ENCODE peak calls at places on chromosome 16, in six cellular contexts. U is A549, G is K562, Q is endothelial cell of umbilical vein, F is HepG2, P is GM12878. B is an unnamed sample.

GRCh38 chr16:74901606-74902005 is 83.3 kb downstream of the WDR59 start:
- DNase-seq in U (no peak), G (no peak), Q (no peak), F (no peak), P (no peak), B (no peak)

GRCh38 chr16:73232555-73233422 is 184.9 kb upstream of the ZFHX3 start:
- DNase-seq in U (peak), G (peak), Q (no peak), F (peak), P (no peak), B (no peak)

GRCh38 chr16:88810166-88810867 is 1.4 kb downstream of the APRT start:
- DNase-seq in U (no peak), G (peak), Q (no peak), F (no peak), P (no peak), B (peak)

GRCh38 chr16:30085247-30085646 is 6.5 kb downstream of the TBX6 start:
- DNase-seq in U (no peak), G (no peak), Q (no peak), F (no peak), P (no peak), B (no peak)

GRCh38 chr16:20621406-20621805 is 45.2 kb upstream of the ACSM2B start:
- DNase-seq in U (no peak), G (no peak), Q (no peak), F (no peak), P (no peak), B (no peak)

GRCh38 chr16:24853169-24853824 is 7.5 kb downstream of the SLC5A11 start:
- DNase-seq in U (no peak), G (no peak), Q (no peak), F (no peak), P (no peak), B (no peak)

GRCh38 chr16:54287018-54287757 is 601 bp upstream of the IRX3 start:
- DNase-seq in U (no peak), G (no peak), Q (no peak), F (no peak), P (no peak), B (no peak)

GRCh38 chr16:62445909-62446308 is 409.7 kb upstream of the CDH8 start:
- DNase-seq in U (no peak), G (no peak), Q (no peak), F (no peak), P (no peak), B (no peak)

GRCh38 chr16:66309-67182 is 5.9 kb downstream of the RHBDF1 start:
- DNase-seq in U (no peak), G (no peak), Q (no peak), F (no peak), P (no peak), B (no peak)

GRCh38 chr16:72818286-72818845 is 229.6 kb downstream of the ZFHX3 start:
- DNase-seq in U (no peak), G (peak), Q (no peak), F (no peak), P (no peak), B (peak)

GRCh38 chr16:71348262-71349085 is 10.0 kb upstream of the CALB2 start:
- DNase-seq in U (no peak), G (no peak), Q (no peak), F (no peak), P (no peak), B (no peak)

GRCh38 chr16:54512461-54512860 is 225.9 kb upstream of the IRX3 start:
- DNase-seq in U (no peak), G (no peak), Q (no peak), F (no peak), P (no peak), B (no peak)

GRCh38 chr16:6297666-6298435 is 1034.8 kb upstream of the RBFOX1 start:
- DNase-seq in U (no peak), G (no peak), Q (no peak), F (no peak), P (no peak), B (no peak)

GRCh38 chr16:10949424-10949970 is 5.1 kb downstream of the CLEC16A start:
- DNase-seq in U (peak), G (no peak), Q (no peak), F (no peak), P (peak), B (peak)

GRCh38 chr16:24984903-24985675 is 30.1 kb downstream of the ARHGAP17 start:
- DNase-seq in U (no peak), G (no peak), Q (no peak), F (no peak), P (no peak), B (peak)

GRCh38 chr16:53865492-53865863 is 161.5 kb downstream of the FTO start:
- DNase-seq in U (peak), G (peak), Q (peak), F (no peak), P (peak), B (peak)

GRCh38 chr16:87406495-87407088 is 14.5 kb downstream of the MAP1LC3B start:
- DNase-seq in U (no peak), G (no peak), Q (no peak), F (no peak), P (no peak), B (no peak)

GRCh38 chr16:263182-263774 is 12.5 kb downstream of the RGS11 start:
- DNase-seq in U (no peak), G (no peak), Q (no peak), F (no peak), P (no peak), B (no peak)

GRCh38 chr16:24511801-24512200 is 27.6 kb upstream of the RBBP6 start:
- DNase-seq in U (no peak), G (no peak), Q (no peak), F (no peak), P (no peak), B (no peak)

GRCh38 chr16:24943471-24943870 is 71.7 kb downstream of the ARHGAP17 start:
- DNase-seq in U (no peak), G (no peak), Q (no peak), F (no peak), P (no peak), B (no peak)

GRCh38 chr16:78727536-78727935 is 628.1 kb downstream of the WWOX start:
- DNase-seq in U (no peak), G (no peak), Q (no peak), F (peak), P (no peak), B (no peak)

GRCh38 chr16:8645831-8646230 is 24.3 kb downstream of the METTL22 start:
- DNase-seq in U (no peak), G (no peak), Q (no peak), F (no peak), P (no peak), B (peak)

GRCh38 chr16:3793161-3793576 is 75.8 kb upstream of the TRAP1 start:
- DNase-seq in U (peak), G (peak), Q (peak), F (no peak), P (no peak), B (no peak)

GRCh38 chr16:47033176-47033575 is 59.7 kb upstream of the DNAJA2 start:
- DNase-seq in U (no peak), G (no peak), Q (no peak), F (no peak), P (no peak), B (no peak)

DNA sequence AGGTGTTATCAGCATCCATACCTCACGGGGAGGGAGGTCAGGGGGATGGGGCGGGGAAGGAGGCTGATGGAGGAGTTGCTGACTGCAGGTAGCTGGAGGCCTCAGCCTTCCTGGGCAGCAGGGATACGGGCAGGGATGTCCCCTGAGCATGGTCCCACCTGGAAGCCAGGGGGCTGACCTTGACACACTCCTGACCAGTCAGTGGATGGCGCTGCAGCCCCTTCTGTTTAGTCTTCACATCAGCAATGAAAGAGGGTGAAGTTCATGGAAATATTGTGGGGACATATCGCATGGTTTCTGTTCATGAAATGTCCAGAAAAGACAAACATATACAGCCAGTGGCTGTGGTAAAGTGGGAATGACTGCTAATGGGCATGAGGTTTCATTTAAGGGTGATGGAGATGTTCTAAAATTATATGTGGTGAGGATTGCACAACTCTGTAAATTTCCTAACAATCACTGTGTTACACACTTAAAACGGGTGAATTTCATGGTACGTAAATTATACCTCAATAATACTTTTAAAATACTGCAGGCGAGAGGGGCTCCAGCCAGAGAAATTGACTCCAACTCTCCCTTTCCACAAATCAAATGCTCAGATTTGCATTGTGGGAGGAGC is 489.6 kb downstream of the CDH13 start:
- DNase-seq in U (no peak), G (no peak), Q (no peak), F (no peak), P (no peak), B (peak)
- TF ChIP-seq CTCF in U (no peak), G (no peak), Q (no peak), F (no peak), P (no peak), B (no peak)

GRCh38 chr16:1470543-1471251 is 4.1 kb downstream of the CLCN7 start:
- DNase-seq in U (no peak), G (peak), Q (peak), F (no peak), P (no peak), B (peak)
- TF ChIP-seq MAX in U (no peak), G (no peak), Q (no peak), F (no peak), P (no peak), B (no peak)

DNA sequence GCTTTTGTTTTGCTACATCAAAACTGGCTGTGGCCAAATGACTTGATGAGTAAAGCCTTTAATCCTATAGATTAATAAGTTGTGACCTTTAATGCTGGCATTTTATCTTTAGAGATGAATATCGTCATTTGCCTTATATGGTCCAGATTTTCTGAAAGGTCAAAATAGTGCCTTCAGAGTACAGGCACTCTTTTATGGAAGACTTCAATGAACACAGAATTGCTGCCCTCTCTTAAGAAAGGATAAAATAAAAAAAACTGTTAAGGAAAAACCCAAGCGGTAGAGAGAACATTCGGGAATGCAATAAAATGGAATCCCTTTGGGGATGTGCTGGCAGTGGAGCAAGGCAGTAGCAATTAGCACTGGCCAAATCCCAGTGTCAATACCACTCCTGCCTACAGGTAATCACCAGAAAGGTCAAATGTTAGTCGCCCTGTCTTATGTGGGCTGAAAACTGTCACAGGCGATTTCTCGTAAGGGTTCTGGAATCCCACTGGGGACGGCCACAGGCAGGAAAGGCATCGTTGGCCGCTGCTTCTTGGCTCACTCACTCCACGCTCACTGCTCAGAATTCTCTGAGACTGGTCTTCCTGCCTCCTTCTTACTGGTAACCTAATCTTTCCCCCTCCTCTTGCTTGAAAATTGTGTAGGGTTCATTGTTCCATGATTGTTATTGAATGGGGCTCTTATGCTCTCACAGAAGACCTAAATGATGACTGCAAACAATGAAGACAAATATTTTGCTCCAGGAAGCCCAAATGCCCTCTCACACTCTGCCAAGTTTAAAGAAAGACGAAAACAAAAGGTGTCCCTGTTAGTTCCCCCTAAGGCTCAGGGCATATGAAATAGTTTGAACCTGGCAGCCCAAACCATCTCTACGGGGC is 45.4 kb upstream of the HSBP1 start:
- DNase-seq in U (no peak), G (no peak), Q (no peak), F (no peak), P (no peak), B (no peak)
- TF ChIP-seq MYC in U (no peak), G (no peak), Q (no peak), F (no peak), P (no peak), B (no peak)

DNA sequence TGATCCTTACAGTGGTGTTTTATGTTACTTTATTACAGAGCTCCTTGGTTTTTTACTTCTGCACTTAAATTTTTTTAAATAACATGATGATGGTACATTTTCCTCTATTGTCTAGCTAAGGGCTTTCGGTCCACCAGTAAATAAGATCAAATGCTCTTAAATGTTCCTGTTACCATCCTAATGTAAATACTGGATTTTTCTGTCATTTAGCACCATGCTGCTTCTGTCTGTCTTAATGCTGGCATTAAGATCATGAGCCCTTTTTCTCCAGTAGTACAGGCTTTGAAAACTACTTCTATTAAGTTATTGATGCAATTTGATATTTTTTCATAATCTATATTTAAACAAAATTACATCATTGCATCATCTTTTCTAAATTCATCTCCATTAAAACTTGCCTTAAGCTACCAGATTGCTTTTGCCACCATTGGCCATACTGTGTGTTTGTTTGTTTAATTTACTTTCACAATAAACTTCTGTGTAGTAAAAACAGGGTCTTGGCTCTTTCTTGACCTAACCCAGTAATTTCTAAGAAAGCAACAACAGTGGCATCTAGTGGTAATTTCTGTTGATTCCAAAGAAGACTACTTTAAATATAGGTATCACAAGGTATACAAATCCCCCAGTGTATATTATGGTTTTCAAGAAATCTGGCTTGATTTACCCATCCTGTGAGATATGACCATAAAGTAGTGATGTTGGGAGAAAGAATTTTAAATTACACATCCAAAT is 9.0 kb upstream of the PHAF1 start:
- DNase-seq in U (peak), G (no peak), Q (peak), F (no peak), P (no peak), B (peak)
- TF ChIP-seq CTCF in U (peak), G (peak), Q (no peak), F (peak), P (no peak), B (no peak)

GRCh38 chr16:80280557-80280956 is 260.2 kb upstream of the DYNLRB2 start:
- DNase-seq in U (no peak), G (no peak), Q (no peak), F (no peak), P (no peak), B (no peak)

GRCh38 chr16:80288616-80289015 is 252.2 kb upstream of the DYNLRB2 start:
- DNase-seq in U (no peak), G (no peak), Q (no peak), F (no peak), P (no peak), B (no peak)

GRCh38 chr16:80287674-80288073 is 253.1 kb upstream of the DYNLRB2 start:
- DNase-seq in U (no peak), G (no peak), Q (no peak), F (no peak), P (no peak), B (no peak)

GRCh38 chr16:80283450-80284392 is 257.1 kb upstream of the DYNLRB2 start:
- DNase-seq in U (no peak), G (no peak), Q (no peak), F (no peak), P (no peak), B (no peak)

DNA sequence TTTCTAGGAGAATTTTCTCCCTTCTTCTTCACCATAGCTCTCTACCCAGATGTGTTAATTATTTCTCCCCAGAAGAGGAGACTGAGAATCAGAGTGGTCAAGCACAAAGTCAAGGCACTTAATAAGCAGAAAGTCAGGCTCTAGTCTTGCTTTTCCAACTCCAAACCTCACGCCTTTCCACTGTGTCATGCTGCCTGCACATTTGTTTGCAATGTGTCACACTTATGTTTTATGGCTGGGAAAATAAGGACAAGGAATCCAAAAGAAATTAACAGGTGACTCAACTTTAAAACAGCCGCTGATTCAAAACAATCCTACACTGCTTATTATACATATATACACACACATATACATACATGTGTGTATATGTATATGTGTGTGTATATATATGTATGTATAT is 255.7 kb upstream of the DYNLRB2 start:
- DNase-seq in U (peak), G (no peak), Q (no peak), F (no peak), P (no peak), B (no peak)
- TF ChIP-seq MAX in U (no peak), G (no peak), Q (no peak), F (no peak), P (no peak), B (no peak)

GRCh38 chr16:84499638-84500037 is 4.8 kb downstream of the MEAK7 start:
- DNase-seq in U (no peak), G (no peak), Q (no peak), F (no peak), P (no peak), B (no peak)
- TF ChIP-seq MYC in U (no peak), G (no peak), Q (no peak), F (no peak), P (no peak), B (no peak)

DNA sequence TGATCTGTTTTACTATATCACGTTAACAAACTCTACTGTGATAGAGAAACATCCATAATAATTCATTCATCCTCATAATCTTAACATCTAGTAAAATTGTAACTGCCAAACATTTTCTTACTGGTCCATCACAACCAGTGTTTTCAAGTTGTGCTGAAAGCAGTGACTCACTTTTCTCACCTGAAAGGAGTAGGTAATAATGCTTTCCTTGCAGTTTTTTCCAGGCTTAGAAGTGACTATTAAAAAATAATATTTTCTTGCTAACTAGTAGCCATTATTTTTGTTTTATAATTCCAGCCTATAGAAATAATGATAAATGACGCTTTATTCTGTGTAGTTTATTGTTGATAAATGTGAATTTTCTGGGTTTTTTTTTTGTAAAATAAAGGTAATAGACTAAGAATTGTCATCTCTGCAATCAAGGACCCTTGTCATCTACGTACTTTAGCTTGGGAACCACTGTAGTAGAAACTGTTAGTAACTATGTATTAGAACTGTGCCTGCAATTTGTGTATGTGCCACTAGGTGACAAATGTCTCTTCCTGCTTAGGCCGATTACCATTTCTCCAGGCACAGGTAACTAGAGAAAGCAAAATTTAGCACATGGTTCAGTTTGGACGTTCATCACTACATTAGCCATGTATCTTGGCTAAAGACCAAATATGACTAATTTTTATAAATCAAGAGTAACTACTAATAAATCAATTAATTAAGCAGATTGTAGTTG is 409.4 kb upstream of the ERCC4 start:
- DNase-seq in U (no peak), G (peak), Q (no peak), F (peak), P (no peak), B (peak)
- TF ChIP-seq CTCF in U (no peak), G (peak), Q (no peak), F (peak), P (no peak), B (peak)

GRCh38 chr16:59545666-59546065 is 811.5 kb upstream of the GOT2 start:
- DNase-seq in U (no peak), G (no peak), Q (peak), F (no peak), P (no peak), B (no peak)

GRCh38 chr16:59540621-59541020 is 806.5 kb upstream of the GOT2 start:
- DNase-seq in U (no peak), G (peak), Q (no peak), F (no peak), P (no peak), B (no peak)

GRCh38 chr16:59543641-59544040 is 809.5 kb upstream of the GOT2 start:
- DNase-seq in U (no peak), G (no peak), Q (peak), F (no peak), P (no peak), B (no peak)
- TF ChIP-seq MAX in U (no peak), G (no peak), Q (no peak), F (no peak), P (no peak), B (no peak)

GRCh38 chr16:66309409-66309808 is 57.1 kb upstream of the CDH5 start:
- DNase-seq in U (no peak), G (no peak), Q (no peak), F (no peak), P (no peak), B (no peak)

GRCh38 chr16:66311306-66311705 is 55.2 kb upstream of the CDH5 start:
- DNase-seq in U (no peak), G (no peak), Q (no peak), F (no peak), P (no peak), B (no peak)

GRCh38 chr16:66318505-66318904 is 48.0 kb upstream of the CDH5 start:
- DNase-seq in U (no peak), G (no peak), Q (no peak), F (no peak), P (no peak), B (no peak)

GRCh38 chr16:66320774-66321173 is 45.7 kb upstream of the CDH5 start:
- DNase-seq in U (no peak), G (no peak), Q (no peak), F (no peak), P (no peak), B (no peak)

GRCh38 chr16:66315210-66315825 is 51.2 kb upstream of the CDH5 start:
- DNase-seq in U (peak), G (peak), Q (peak), F (peak), P (peak), B (peak)
- TF ChIP-seq MYC in U (no peak), G (peak), Q (no peak), F (no peak), P (no peak), B (no peak)